ENCODE peak calls at places on chromosomes 5 and 9, in six cellular contexts. I is left ventricle myocardium inferior, A is uterus, E is heart left ventricle, L is A549, U is cardiac muscle cell. O is an unnamed sample.

GRCh38 chr5:168965638-168966037 is 335.3 kb downstream of the SLIT3 start:
- DNase-seq in I (no peak), A (no peak), E (no peak), L (no peak), U (no peak), O (no peak)

GRCh38 chr5:176548967-176549444 is at the start of gene CDHR2:
- DNase-seq in I (no peak), A (no peak), E (no peak), L (no peak), U (no peak), O (no peak)

GRCh38 chr5:115898656-115899055 is 56.9 kb downstream of the AP3S1 start:
- DNase-seq in I (no peak), A (no peak), E (no peak), L (no peak), U (peak; percentile 21), O (no peak)

GRCh38 chr5:19001527-19001926 is 986.5 kb downstream of the CDH18 start:
- DNase-seq in I (no peak), A (no peak), E (no peak), L (no peak), U (no peak), O (no peak)

GRCh38 chr5:102762828-102763227 is 7.7 kb downstream of the PAM start:
- DNase-seq in I (no peak), A (no peak), E (no peak), L (no peak), U (no peak), O (no peak)

GRCh38 chr5:68554566-68555279 is 339.2 kb downstream of the PIK3R1 start:
- DNase-seq in I (peak; percentile 29), A (peak; percentile 79), E (no peak), L (peak; percentile 49), U (peak; percentile 92), O (peak; percentile 70)

GRCh38 chr5:64947031-64947430 is 178.3 kb downstream of the CWC27 start:
- DNase-seq in I (no peak), A (no peak), E (no peak), L (no peak), U (peak; percentile 64), O (peak; percentile 69)

GRCh38 chr9:134064711-134065110 is 3.1 kb downstream of the BRD3 start:
- DNase-seq in I (no peak), A (peak; percentile 15), E (no peak), L (no peak), U (no peak), O (no peak)

GRCh38 chr9:75376855-75377254 is 288.5 kb downstream of the OSTF1 start:
- DNase-seq in I (no peak), A (no peak), E (no peak), L (no peak), U (no peak), O (no peak)

GRCh38 chr5:9919306-9920030 is 289.3 kb upstream of the TAS2R1 start:
- DNase-seq in I (no peak), A (no peak), E (no peak), L (no peak), U (no peak), O (no peak)

GRCh38 chr9:85056203-85056572 is 386.7 kb downstream of the NTRK2 start:
- DNase-seq in I (no peak), A (no peak), E (no peak), L (no peak), U (no peak), O (no peak)

GRCh38 chr5:139410121-139410885 is 6.4 kb upstream of the SPATA24 start:
- DNase-seq in I (no peak), A (peak; percentile 10), E (no peak), L (no peak), U (no peak), O (no peak)

GRCh38 chr5:15492545-15492944 is 7.4 kb upstream of the FBXL7 start:
- DNase-seq in I (no peak), A (no peak), E (no peak), L (no peak), U (peak; percentile 24), O (no peak)

GRCh38 chr9:107727113-107727780 is 237.7 kb upstream of the KLF4 start:
- DNase-seq in I (no peak), A (no peak), E (no peak), L (no peak), U (no peak), O (no peak)

GRCh38 chr5:43312699-43313034 is 545 bp downstream of the HMGCS1 start:
- DNase-seq in I (no peak), A (no peak), E (no peak), L (no peak), U (no peak), O (no peak)

GRCh38 chr5:42429694-42430093 is 6.5 kb downstream of the GHR start:
- DNase-seq in I (no peak), A (no peak), E (no peak), L (no peak), U (no peak), O (peak; percentile 65)

GRCh38 chr9:92980085-92980745 is 32.9 kb downstream of the FGD3 start:
- DNase-seq in I (no peak), A (no peak), E (no peak), L (no peak), U (no peak), O (no peak)

GRCh38 chr9:137449931-137450537 is 8.9 kb upstream of the ENTPD8 start:
- DNase-seq in I (no peak), A (no peak), E (no peak), L (no peak), U (no peak), O (no peak)

GRCh38 chr9:98942906-98943681 is 613 bp upstream of the COL15A1 start:
- DNase-seq in I (no peak), A (no peak), E (no peak), L (no peak), U (no peak), O (no peak)

DNA sequence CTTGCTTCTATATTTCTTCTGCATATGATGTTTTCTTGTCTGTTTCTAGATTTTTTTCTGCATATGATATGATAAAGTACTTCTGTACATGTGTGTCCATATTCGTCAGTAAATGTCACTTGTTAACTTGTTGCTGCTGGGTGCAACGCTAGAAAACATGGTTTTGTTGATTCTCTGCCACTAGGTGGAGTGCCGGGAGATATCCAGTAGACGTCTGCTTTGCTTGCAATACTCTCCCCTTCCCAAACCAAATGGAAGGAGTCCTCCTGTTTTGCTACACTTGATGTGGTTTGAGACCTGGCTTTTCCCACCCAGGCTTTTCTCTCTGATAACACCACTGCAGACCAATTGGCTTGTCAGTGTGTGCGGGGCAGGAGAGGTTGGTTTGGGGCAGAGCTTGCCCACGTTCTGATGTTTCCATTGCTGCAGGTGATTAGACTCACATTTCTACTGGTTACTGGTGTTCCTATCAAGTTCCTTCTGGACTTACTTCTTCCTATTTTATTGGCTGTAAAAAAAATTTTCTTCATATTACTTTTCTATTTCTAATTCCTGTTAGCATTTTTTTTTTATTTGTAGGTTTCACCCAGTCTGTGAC is 900.0 kb upstream of the CDH10 start:
- DNase-seq in I (no peak), A (no peak), E (no peak), L (peak; percentile 73), U (no peak), O (no peak)
- TF ChIP-seq CTCF in I (peak; percentile 44), A (no peak), E (peak; percentile 46), L (peak; percentile 61), U (no peak), O (no peak)

DNA sequence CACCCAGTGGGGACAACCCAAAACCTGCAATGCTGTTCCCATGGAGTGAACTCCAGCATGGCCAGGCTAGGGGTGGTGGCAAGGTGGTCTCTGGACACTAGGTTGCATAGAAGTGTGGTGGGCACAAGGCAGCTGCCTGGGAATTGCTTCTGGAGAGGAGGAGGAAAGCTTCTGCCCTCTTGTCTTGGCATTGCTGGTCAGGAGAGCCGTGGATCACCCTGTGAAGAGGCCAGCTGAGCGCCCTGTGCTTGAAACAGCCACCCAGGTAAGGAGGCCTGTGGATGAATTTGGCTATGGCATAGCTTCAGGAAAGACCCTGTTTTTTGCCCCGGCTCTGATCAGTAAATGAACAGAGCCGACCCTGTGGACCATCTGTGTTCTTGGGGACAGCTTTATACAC is 273.1 kb downstream of the HSPA4 start:
- DNase-seq in I (no peak), A (no peak), E (no peak), L (no peak), U (no peak), O (no peak)
- H3K4me3 ChIP-seq in I (no peak overlapping the region), A (no peak overlapping the region), E (no peak overlapping the region), L (no peak overlapping the region), U (no peak overlapping the region), O (no peak overlapping the region)

DNA sequence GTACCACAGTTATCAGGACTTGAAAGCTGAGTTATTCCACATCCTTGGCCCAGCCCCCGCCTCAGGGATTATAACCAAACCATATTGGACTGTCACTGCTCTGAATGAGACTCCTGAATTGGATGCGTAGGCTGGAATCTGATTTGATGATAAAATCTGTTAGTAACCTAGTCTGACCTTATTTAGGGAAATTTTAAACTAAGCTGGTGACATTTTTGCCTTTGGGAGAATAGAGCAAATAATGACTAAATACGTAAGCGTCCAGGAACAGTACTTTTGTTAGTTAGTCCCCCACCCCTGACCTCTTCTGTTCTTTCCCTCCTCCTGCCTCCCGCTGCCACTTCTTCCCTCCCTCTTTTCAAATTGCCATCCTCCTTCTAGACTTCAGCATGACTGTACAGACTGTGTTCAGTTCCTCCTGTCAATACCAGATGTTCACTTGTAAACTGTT is 92.6 kb downstream of the TLE4 start:
- DNase-seq in I (no peak), A (no peak), E (no peak), L (peak; percentile 59), U (no peak), O (no peak)
- H3K4me1 ChIP-seq in I (peaks cover 59% of the 10 kb centered on the region), A (peaks cover 6% of the 10 kb centered on the region), E (peaks cover 25% of the 10 kb centered on the region), L (peaks cover 55% of the 10 kb centered on the region), U (no peaks in the 10 kb centered on the region), O (no peaks in the 10 kb centered on the region)

DNA sequence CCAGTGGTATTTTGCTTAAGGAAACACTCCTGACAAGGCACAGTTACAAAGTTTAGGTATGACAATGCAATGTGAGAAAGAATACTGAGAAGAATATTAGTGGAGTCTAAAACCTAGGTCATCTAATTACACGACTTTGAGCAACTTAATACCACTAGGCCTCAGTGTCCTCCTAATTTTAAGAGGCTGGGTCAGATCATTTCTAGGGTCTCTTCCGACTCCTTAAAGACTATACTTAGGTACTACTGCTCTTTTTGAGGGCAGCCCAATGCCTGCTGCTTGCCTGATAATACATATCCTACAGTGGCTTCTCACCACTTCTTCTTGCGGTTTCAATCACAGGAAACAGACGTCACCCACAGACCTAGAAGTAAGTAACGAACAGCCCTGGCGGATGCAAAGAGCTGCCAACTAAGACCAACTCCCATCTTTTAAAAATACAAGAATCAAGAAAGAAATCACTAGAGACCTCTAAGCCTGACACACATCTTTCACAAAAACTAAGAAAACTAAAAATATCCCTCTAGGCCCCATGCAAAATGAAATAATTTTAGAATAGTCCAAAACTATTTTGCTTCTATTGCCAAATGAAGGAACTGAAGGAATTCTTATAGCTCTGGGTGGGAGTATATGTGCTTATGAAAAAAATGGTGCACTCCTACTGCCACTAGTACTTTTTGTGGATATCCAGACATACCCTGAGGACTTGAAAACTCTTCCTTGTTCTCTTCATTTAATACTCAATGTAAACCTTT is 13.1 kb downstream of the DIAPH1 start:
- DNase-seq in I (peak; percentile 26), A (no peak), E (peak; percentile 63), L (no peak), U (peak; percentile 84), O (no peak)
- TF ChIP-seq CTCF in I (no peak), A (no peak), E (no peak), L (no peak), U (no peak), O (no peak)

DNA sequence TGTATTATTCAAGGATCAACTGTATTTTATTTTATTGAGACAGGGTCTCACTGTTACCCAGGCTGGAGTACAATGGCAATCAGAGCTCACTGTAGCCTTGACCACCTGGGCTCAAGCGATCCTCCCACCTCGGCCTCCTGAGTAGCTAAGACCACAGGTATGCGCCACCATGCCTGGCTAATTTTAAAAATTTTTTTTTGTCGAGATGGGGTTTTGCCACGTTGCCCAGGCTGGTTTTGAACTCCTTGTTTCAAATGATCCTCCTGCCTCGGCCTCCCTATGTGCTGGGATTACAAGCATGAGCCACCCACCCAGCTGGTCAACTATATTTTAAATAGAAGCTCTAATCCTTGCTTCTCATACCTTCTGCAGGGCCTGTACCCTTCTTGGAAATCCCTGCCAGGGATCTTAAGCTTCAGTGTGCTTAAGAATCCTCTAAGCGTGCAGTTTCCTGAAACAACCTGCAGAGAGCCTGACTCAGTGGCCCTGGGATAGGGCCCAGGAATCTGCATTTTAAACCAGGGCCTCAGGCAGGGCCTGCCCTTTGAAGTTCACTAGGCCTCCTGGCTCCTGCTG is 2.9 kb downstream of the AKNA start:
- DNase-seq in I (no peak), A (no peak), E (no peak), L (no peak), U (no peak), O (no peak)
- H3K4me3 ChIP-seq in I (peak overlapping the region; percentile 71), A (peak overlapping the region; percentile 56), E (no peak overlapping the region), L (no peak overlapping the region), U (no peak overlapping the region), O (no peak overlapping the region)